ENCODE peak calls at places on chromosomes 2 and 18, in eight cellular contexts. One of them, this sample, is unnamed.

GRCh38 chr2:238134393-238134785 is 4.1 kb upstream of the KLHL30 start:
- DNase-seq in GM12878: no peak
- DNase-seq in H1: no peak
- DNase-seq in IMR-90: no peak
- DNase-seq in SK-N-SH: no peak
- DNase-seq in K562: no peak
- DNase-seq in WTC11: no peak
- DNase-seq in A549: no peak
- DNase-seq in this sample: no peak

GRCh38 chr2:53859354-53860159 is at the start of gene GPR75:
- DNase-seq in GM12878: no peak
- DNase-seq in IMR-90: peak
- DNase-seq in SK-N-SH: peak
- DNase-seq in A549: no peak
- DNase-seq in WTC11: peak
- DNase-seq in K562: no peak
- DNase-seq in H1: no peak
- DNase-seq in this sample: no peak

GRCh38 chr2:3214065-3214464 is 163.6 kb downstream of the EIPR1 start:
- DNase-seq in GM12878: no peak
- DNase-seq in A549: no peak
- DNase-seq in H1: no peak
- DNase-seq in WTC11: no peak
- DNase-seq in K562: no peak
- DNase-seq in IMR-90: no peak
- DNase-seq in SK-N-SH: no peak
- DNase-seq in this sample: no peak

GRCh38 chr2:208062113-208062512 is 36.8 kb upstream of the PLEKHM3 start:
- DNase-seq in GM12878: no peak
- DNase-seq in A549: no peak
- DNase-seq in K562: peak
- DNase-seq in WTC11: no peak
- DNase-seq in H1: no peak
- DNase-seq in IMR-90: peak
- DNase-seq in SK-N-SH: no peak
- DNase-seq in this sample: peak

GRCh38 chr2:196173505-196173904 is 2.1 kb upstream of the STK17B start:
- DNase-seq in K562: no peak
- DNase-seq in H1: no peak
- DNase-seq in SK-N-SH: no peak
- DNase-seq in IMR-90: peak
- DNase-seq in WTC11: no peak
- DNase-seq in A549: no peak
- DNase-seq in GM12878: no peak
- DNase-seq in this sample: no peak

GRCh38 chr18:22324191-22325131 is 93.3 kb downstream of the CTAGE1 start:
- DNase-seq in A549: no peak
- DNase-seq in WTC11: peak
- DNase-seq in K562: peak
- DNase-seq in H1: no peak
- DNase-seq in IMR-90: no peak
- DNase-seq in SK-N-SH: no peak
- DNase-seq in GM12878: no peak
- DNase-seq in this sample: no peak

GRCh38 chr2:17628349-17629261 is 88.1 kb downstream of the VSNL1 start:
- DNase-seq in IMR-90: no peak
- DNase-seq in SK-N-SH: no peak
- DNase-seq in WTC11: no peak
- DNase-seq in H1: no peak
- DNase-seq in K562: no peak
- DNase-seq in A549: no peak
- DNase-seq in GM12878: no peak
- DNase-seq in this sample: no peak

GRCh38 chr18:5073026-5073944 is 123.8 kb downstream of the AKAIN1 start:
- DNase-seq in GM12878: no peak
- DNase-seq in SK-N-SH: peak
- DNase-seq in A549: no peak
- DNase-seq in H1: no peak
- DNase-seq in K562: peak
- DNase-seq in WTC11: no peak
- DNase-seq in IMR-90: peak
- DNase-seq in this sample: peak

GRCh38 chr2:5849596-5849995 is 157.4 kb downstream of the SOX11 start:
- DNase-seq in IMR-90: no peak
- DNase-seq in H1: no peak
- DNase-seq in WTC11: no peak
- DNase-seq in SK-N-SH: no peak
- DNase-seq in A549: no peak
- DNase-seq in K562: no peak
- DNase-seq in GM12878: no peak
- DNase-seq in this sample: no peak

GRCh38 chr2:46847726-46848421 is 67.7 kb downstream of the MCFD2 start:
- DNase-seq in WTC11: no peak
- DNase-seq in K562: no peak
- DNase-seq in SK-N-SH: no peak
- DNase-seq in A549: no peak
- DNase-seq in IMR-90: peak
- DNase-seq in H1: no peak
- DNase-seq in GM12878: no peak
- DNase-seq in this sample: no peak
- TF ChIP-seq USF2 in WTC11: no peak
- TF ChIP-seq USF2 in K562: no peak
- TF ChIP-seq USF2 in SK-N-SH: no peak
- TF ChIP-seq USF2 in A549: no peak
- TF ChIP-seq USF2 in IMR-90: peak
- TF ChIP-seq USF2 in H1: no peak
- TF ChIP-seq USF2 in GM12878: no peak
- TF ChIP-seq USF2 in this sample: no peak

GRCh38 chr2:172739651-172740050 is 4.0 kb downstream of the RAPGEF4 start:
- DNase-seq in GM12878: no peak
- DNase-seq in IMR-90: no peak
- DNase-seq in H1: no peak
- DNase-seq in SK-N-SH: no peak
- DNase-seq in A549: no peak
- DNase-seq in WTC11: no peak
- DNase-seq in K562: no peak
- DNase-seq in this sample: no peak

GRCh38 chr2:172745636-172746035 is 10.0 kb downstream of the RAPGEF4 start:
- DNase-seq in K562: no peak
- DNase-seq in WTC11: no peak
- DNase-seq in GM12878: no peak
- DNase-seq in IMR-90: peak
- DNase-seq in A549: no peak
- DNase-seq in SK-N-SH: no peak
- DNase-seq in H1: no peak
- DNase-seq in this sample: no peak

GRCh38 chr2:172743898-172744297 is 8.3 kb downstream of the RAPGEF4 start:
- DNase-seq in IMR-90: no peak
- DNase-seq in A549: no peak
- DNase-seq in K562: no peak
- DNase-seq in GM12878: no peak
- DNase-seq in H1: no peak
- DNase-seq in SK-N-SH: no peak
- DNase-seq in WTC11: no peak
- DNase-seq in this sample: no peak

GRCh38 chr2:172740871-172741270 is 5.2 kb downstream of the RAPGEF4 start:
- DNase-seq in H1: no peak
- DNase-seq in WTC11: no peak
- DNase-seq in IMR-90: no peak
- DNase-seq in K562: no peak
- DNase-seq in GM12878: no peak
- DNase-seq in SK-N-SH: no peak
- DNase-seq in A549: no peak
- DNase-seq in this sample: no peak

DNA sequence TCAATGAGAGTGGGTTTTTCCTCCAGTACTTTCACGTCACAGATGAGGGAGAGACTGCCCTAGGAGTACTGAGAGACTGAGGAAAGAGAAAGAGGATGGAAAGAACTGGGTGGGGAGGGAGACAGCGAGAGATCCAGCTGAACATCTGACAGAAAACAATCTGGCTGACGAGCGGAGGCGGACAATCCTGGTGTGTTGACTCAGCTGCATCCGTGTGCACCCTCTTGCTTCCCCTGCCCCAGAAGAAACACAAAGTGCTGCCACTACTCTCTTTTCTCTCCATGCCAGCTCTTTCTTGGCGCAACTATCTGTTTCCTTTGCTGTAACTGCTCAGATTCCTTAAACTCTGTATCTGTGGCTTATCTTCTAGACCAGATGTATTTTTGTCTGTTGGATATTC is 7.5 kb downstream of the RAPGEF4 start:
- DNase-seq in SK-N-SH: no peak
- DNase-seq in WTC11: no peak
- DNase-seq in IMR-90: no peak
- DNase-seq in A549: no peak
- DNase-seq in GM12878: no peak
- DNase-seq in H1: no peak
- DNase-seq in K562: no peak
- DNase-seq in this sample: no peak
- TF ChIP-seq USF2 in SK-N-SH: no peak
- TF ChIP-seq USF2 in WTC11: no peak
- TF ChIP-seq USF2 in IMR-90: no peak
- TF ChIP-seq USF2 in A549: no peak
- TF ChIP-seq USF2 in GM12878: no peak
- TF ChIP-seq USF2 in H1: no peak
- TF ChIP-seq USF2 in K562: no peak
- TF ChIP-seq USF2 in this sample: no peak

GRCh38 chr18:35949903-35950627 is 22.4 kb upstream of the RMP24 start:
- DNase-seq in A549: peak
- DNase-seq in SK-N-SH: peak
- DNase-seq in H1: no peak
- DNase-seq in K562: peak
- DNase-seq in IMR-90: peak
- DNase-seq in WTC11: peak
- DNase-seq in GM12878: no peak
- DNase-seq in this sample: peak
- TF ChIP-seq USF2 in A549: no peak
- TF ChIP-seq USF2 in SK-N-SH: peak
- TF ChIP-seq USF2 in H1: no peak
- TF ChIP-seq USF2 in K562: peak
- TF ChIP-seq USF2 in IMR-90: no peak
- TF ChIP-seq USF2 in WTC11: no peak
- TF ChIP-seq USF2 in GM12878: no peak
- TF ChIP-seq USF2 in this sample: no peak

DNA sequence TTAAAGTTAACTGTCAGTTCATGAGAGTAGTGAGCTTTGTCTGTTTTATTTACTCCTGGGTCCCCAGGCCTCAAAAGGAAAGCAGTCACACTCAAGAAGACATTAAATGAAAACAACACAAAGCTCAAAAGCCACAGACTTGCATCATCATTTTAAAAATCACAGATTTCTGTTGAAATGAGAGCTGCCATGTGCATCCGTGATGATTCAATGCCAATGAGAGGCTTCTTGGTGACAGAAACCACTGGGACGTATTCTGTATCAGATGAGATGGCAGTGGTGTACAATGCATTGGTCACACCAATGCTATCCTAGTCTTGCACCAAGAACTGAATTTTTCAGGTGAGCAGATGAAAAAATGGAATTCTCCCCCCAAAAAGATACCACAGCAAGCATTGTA is 204.8 kb downstream of the ANAPC1 start:
- DNase-seq in WTC11: no peak
- DNase-seq in SK-N-SH: no peak
- DNase-seq in K562: no peak
- DNase-seq in H1: no peak
- DNase-seq in IMR-90: peak
- DNase-seq in A549: no peak
- DNase-seq in GM12878: no peak
- DNase-seq in this sample: no peak
- TF ChIP-seq USF2 in WTC11: no peak
- TF ChIP-seq USF2 in SK-N-SH: no peak
- TF ChIP-seq USF2 in K562: no peak
- TF ChIP-seq USF2 in H1: no peak
- TF ChIP-seq USF2 in IMR-90: no peak
- TF ChIP-seq USF2 in A549: no peak
- TF ChIP-seq USF2 in GM12878: no peak
- TF ChIP-seq USF2 in this sample: no peak

GRCh38 chr2:116141891-116142474 is 1672.5 kb upstream of the DDX18 start:
- DNase-seq in WTC11: no peak
- DNase-seq in A549: no peak
- DNase-seq in IMR-90: no peak
- DNase-seq in K562: no peak
- DNase-seq in GM12878: no peak
- DNase-seq in SK-N-SH: no peak
- DNase-seq in H1: no peak
- DNase-seq in this sample: no peak
- TF ChIP-seq USF2 in WTC11: no peak
- TF ChIP-seq USF2 in A549: no peak
- TF ChIP-seq USF2 in IMR-90: no peak
- TF ChIP-seq USF2 in K562: no peak
- TF ChIP-seq USF2 in GM12878: no peak
- TF ChIP-seq USF2 in SK-N-SH: no peak
- TF ChIP-seq USF2 in H1: no peak
- TF ChIP-seq USF2 in this sample: no peak

GRCh38 chr2:182283512-182283911 is 143.3 kb downstream of the PDE1A start:
- DNase-seq in K562: no peak
- DNase-seq in WTC11: no peak
- DNase-seq in IMR-90: no peak
- DNase-seq in SK-N-SH: no peak
- DNase-seq in A549: no peak
- DNase-seq in GM12878: no peak
- DNase-seq in H1: no peak
- DNase-seq in this sample: no peak
- TF ChIP-seq USF2 in K562: no peak
- TF ChIP-seq USF2 in WTC11: no peak
- TF ChIP-seq USF2 in IMR-90: no peak
- TF ChIP-seq USF2 in SK-N-SH: no peak
- TF ChIP-seq USF2 in A549: no peak
- TF ChIP-seq USF2 in GM12878: no peak
- TF ChIP-seq USF2 in H1: no peak
- TF ChIP-seq USF2 in this sample: no peak

This sample was measured in HepG2.